ENCODE peak calls at places on chromosomes 4 and X, in four cellular contexts. G, R, A and D are unnamed samples.

GRCh38 chrX:15781964-15782711 is 8.1 kb upstream of the ZRSR2 start:
- DNase-seq in A (no peak), G (no peak), R (no peak), D (no peak)

GRCh38 chr4:61277785-61278184 is 77.7 kb downstream of the ADGRL3 start:
- DNase-seq in R (no peak), G (no peak), A (no peak), D (no peak)

GRCh38 chr4:15006416-15007024 is 4.2 kb downstream of the CPEB2 start:
- DNase-seq in G (no peak), R (no peak), A (no peak), D (no peak)

GRCh38 chr4:74933562-74934015 is 673 bp downstream of the PARM1 start:
- DNase-seq in A (no peak), R (no peak), G (peak), D (peak)

GRCh38 chr4:184752496-184753275 is 18.8 kb upstream of the CENPU start:
- DNase-seq in R (no peak), G (no peak), A (no peak), D (no peak)

GRCh38 chr4:123813901-123814300 is 417.3 kb downstream of the SPRY1 start:
- DNase-seq in G (no peak), A (no peak), R (no peak), D (no peak)

GRCh38 chr4:87985097-87985886 is 9.8 kb downstream of the SPP1 start:
- DNase-seq in G (peak), R (no peak), A (no peak), D (peak)

GRCh38 chrX:46686003-46686645 is 72.8 kb downstream of the SLC9A7 start:
- DNase-seq in R (no peak), A (no peak), G (no peak), D (no peak)

GRCh38 chr4:119682080-119682479 is 53.5 kb upstream of the PDE5A start:
- DNase-seq in G (no peak), A (no peak), R (no peak), D (no peak)

GRCh38 chr4:134544303-134544761 is 342.7 kb upstream of the PABPC4L start:
- DNase-seq in G (no peak), A (no peak), R (no peak), D (no peak)

GRCh38 chr4:73867783-73868182 is 1.4 kb upstream of the CXCL1 start:
- DNase-seq in R (no peak), G (no peak), A (no peak), D (no peak)

DNA sequence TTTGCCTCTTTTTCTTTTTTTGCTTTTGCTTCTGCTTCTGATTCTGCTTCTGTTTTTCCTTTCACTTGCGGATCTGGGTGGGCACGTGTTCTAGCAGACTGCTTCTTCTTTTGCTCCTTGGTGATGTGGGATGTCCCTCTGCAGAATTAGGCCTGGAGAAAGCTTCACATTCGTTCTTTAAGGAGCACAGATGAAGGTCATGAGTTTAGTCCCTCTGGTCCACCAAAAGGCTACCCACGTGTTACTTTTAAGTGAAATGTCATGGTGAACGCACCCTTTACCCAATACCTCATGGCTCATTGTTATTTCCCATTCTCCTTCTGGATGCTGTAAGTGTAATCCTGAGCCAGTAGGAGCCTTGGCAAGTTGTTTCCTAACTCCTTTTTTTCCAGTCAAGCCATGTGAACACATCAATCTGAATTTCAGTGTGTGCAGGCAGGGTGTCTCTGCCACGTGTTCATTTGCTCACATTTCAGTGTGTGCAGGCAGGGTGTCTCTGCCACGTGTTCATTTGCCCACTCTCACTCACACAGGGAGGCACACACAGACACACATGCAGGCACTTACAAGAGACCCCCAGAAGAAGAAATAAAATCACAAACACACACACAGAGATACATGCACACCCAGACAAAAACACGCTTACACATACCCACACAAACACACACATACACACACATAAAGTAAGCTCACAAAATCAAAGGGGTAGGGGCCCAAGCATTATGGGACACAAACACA is 36.9 kb downstream of the NBDY start:
- DNase-seq in G (no peak), A (no peak), R (no peak), D (no peak)
- H3K27ac ChIP-seq in G (no peak), A (peak), R (peak), D (peak)

DNA sequence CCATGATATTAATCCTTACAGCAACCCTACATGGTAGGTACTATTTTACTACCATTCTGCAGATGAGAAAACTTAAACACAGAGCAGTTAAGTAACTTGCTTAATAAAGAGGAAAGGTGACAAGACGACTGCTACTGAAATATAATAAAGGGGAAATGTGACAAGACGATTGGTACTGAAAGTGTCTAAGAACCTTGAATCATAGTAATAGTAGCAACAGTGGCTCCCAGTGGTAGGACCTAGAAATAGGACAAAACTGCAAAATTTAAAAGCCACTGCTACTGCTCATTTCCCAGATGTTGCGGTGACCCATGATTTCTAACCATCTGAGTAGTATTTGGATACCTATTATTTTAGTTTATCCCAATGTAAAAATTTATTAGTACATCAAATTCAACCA is 89.5 kb downstream of the TASL start:
- DNase-seq in A (no peak), G (no peak), R (no peak), D (no peak)
- H3K27ac ChIP-seq in A (no peak), G (no peak), R (no peak), D (no peak)

DNA sequence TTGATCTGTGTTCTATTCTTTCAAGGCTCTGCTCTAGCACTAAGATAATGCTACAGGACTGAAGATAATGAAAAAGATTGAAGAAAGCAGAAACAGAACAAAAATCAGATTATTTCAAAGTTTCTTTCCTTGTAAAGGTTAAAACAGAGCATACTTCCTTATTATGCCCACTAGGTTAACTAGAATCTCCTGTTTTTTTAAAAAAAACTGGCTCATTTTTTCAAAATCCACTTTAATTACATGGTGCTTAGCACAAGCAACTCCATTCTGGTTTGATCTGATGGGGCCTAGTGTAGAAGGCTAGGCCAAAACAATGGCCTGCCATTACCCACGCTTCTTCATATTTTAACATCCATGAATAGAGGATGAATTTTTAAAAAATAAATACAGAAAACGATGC is 1.2 kb upstream of the UBA6 start:
- DNase-seq in G (no peak), R (no peak), A (no peak), D (no peak)
- H3K27ac ChIP-seq in G (no peak), R (peak), A (no peak), D (no peak)

GRCh38 chr4:39053983-39054382 is 8.0 kb upstream of the KLHL5 start:
- DNase-seq in R (no peak), G (no peak), A (no peak), D (no peak)
- H3K27ac ChIP-seq in R (no peak), G (no peak), A (no peak), D (no peak)

GRCh38 chr4:39044947-39045734 is 12.9 kb upstream of the TMEM156 start:
- DNase-seq in G (no peak), A (no peak), R (no peak), D (peak)

GRCh38 chr4:39047691-39048090 is 14.3 kb upstream of the KLHL5 start:
- DNase-seq in R (no peak), A (no peak), G (no peak), D (no peak)

GRCh38 chr4:39045791-39046221 is 13.6 kb upstream of the TMEM156 start:
- DNase-seq in A (no peak), R (no peak), G (no peak), D (no peak)

GRCh38 chr4:39044364-39044946 is 12.2 kb upstream of the TMEM156 start:
- DNase-seq in A (peak), G (peak), R (peak), D (peak)

GRCh38 chr4:39046243-39046642 is 14.0 kb upstream of the TMEM156 start:
- DNase-seq in G (peak), R (peak), A (no peak), D (peak)
- H3K27ac ChIP-seq in G (no peak), R (no peak), A (no peak), D (peak)

DNA sequence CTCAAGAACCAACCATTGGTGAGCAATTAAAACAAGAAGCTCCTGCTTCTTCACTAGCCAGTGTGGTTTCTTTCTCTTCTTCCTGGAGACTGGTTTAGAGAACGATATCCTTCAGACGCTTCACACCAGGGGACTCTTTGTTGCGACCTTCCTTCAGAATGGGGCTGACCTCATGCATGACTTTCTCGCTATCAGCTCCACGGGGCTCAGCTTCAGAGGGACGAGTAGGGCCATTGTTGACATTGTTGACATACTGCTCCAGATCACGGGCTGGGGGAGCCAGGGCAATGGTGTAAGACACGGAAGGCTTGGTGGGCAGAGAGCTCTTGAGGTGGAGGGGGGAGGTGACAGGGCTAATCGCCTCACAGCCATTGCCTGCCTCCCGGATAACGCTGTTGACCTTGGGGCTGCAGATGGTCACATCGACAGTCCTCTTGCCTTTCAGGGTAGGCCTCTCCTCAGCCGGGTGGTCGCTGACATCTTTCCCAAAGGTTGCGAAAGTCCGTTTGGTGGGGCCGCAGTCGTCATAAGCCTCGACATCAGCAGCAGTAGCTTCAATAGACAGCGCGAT is 113.8 kb downstream of the PCDH19 start:
- DNase-seq in R (no peak), A (no peak), G (no peak), D (no peak)
- H3K27ac ChIP-seq in R (no peak), A (no peak), G (no peak), D (no peak)